ENCODE peak calls at places on chromosome 13, in seven cellular contexts. A, X, J, V, N, O and Z are unnamed samples.

GRCh38 chr13:107534548-107534947 is 680.8 kb downstream of the LIG4 start:
- DNase-seq in O (no peak), V (no peak), N (no peak), A (peak), J (no peak), X (no peak), Z (no peak)

GRCh38 chr13:37954191-37954590 is 84.6 kb upstream of the TRPC4 start:
- DNase-seq in A (no peak), N (no peak), V (no peak), J (no peak), O (no peak), X (no peak), Z (no peak)

GRCh38 chr13:38872693-38873092 is 117.9 kb downstream of the STOML3 start:
- DNase-seq in V (no peak), O (peak), A (peak), X (peak), J (no peak), N (peak), Z (peak)

GRCh38 chr13:36362251-36362650 is 16.1 kb upstream of the SPART start:
- DNase-seq in N (no peak), X (no peak), A (peak), O (no peak), V (no peak), J (no peak), Z (no peak)

GRCh38 chr13:64928704-64929499 is 2301.2 kb downstream of the PCDH9 start:
- DNase-seq in N (peak), V (no peak), J (no peak), O (no peak), X (no peak), A (peak), Z (no peak)

GRCh38 chr13:59229401-59229800 is 934.3 kb downstream of the DIAPH3 start:
- DNase-seq in V (no peak), J (no peak), N (no peak), O (no peak), A (no peak), X (no peak), Z (no peak)

GRCh38 chr13:109281823-109282239 is 504.6 kb downstream of the IRS2 start:
- DNase-seq in X (no peak), A (no peak), V (no peak), N (no peak), O (no peak), J (no peak), Z (no peak)

GRCh38 chr13:98109226-98109625 is 33.7 kb upstream of the FARP1 start:
- DNase-seq in J (no peak), N (no peak), V (no peak), O (no peak), A (no peak), X (no peak), Z (no peak)

GRCh38 chr13:47672245-47672975 is 328.7 kb downstream of the SUCLA2 start:
- DNase-seq in A (peak), V (no peak), J (no peak), X (no peak), N (no peak), O (no peak), Z (no peak)

DNA sequence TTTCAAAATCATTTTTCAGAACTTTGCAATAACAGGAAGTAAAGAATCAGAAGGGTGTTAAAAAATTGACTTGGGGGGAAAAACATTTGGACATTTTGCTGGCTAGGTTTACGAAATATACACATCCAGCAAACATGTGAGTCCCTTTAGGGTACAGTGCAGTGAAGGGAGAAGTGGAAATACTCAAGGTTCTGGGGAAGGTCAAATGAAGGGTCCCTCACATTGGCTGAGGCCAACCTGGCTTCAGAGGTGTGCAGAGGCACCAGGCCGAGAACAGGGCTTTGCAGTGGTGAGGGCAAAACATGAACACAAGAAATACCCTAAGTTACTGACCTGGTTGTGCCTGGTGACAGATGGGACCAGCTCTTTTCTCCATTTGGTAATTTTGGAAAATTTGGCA is 1.6 kb upstream of the UPF3A start:
- DNase-seq in A (no peak), J (no peak), X (no peak), V (no peak), O (no peak), N (no peak), Z (no peak)
- H3K4me3 ChIP-seq in A (no peak), J (no peak), X (no peak), V (no peak), O (no peak), N (no peak), Z (no peak)

GRCh38 chr13:91744284-91744683 is 345.9 kb downstream of the GPC5 start:
- DNase-seq in V (no peak), J (no peak), O (no peak), A (no peak), N (no peak), X (no peak), Z (no peak)
- H3K4me3 ChIP-seq in V (no peak), J (no peak), O (no peak), A (no peak), N (no peak), X (no peak), Z (no peak)

GRCh38 chr13:54029720-54030119 is 1001.1 kb downstream of the OLFM4 start:
- DNase-seq in O (no peak), X (no peak), V (no peak), A (no peak), N (no peak), J (no peak), Z (no peak)
- H3K4me3 ChIP-seq in O (no peak), X (no peak), V (no peak), A (no peak), N (no peak), J (no peak), Z (no peak)

GRCh38 chr13:111183087-111183645 is 68.1 kb downstream of the ARHGEF7 start:
- DNase-seq in J (no peak), A (no peak), N (no peak), X (no peak), V (no peak), O (no peak), Z (no peak)
- H3K4me3 ChIP-seq in J (no peak), A (no peak), N (no peak), X (no peak), V (no peak), O (no peak), Z (no peak)

GRCh38 chr13:60268203-60268555 is 104.5 kb upstream of the DIAPH3 start:
- DNase-seq in V (no peak), N (no peak), A (no peak), X (no peak), J (no peak), O (no peak), Z (no peak)
- H3K4me3 ChIP-seq in V (peak), N (peak), A (peak), X (no peak), J (no peak), O (peak), Z (peak)

DNA sequence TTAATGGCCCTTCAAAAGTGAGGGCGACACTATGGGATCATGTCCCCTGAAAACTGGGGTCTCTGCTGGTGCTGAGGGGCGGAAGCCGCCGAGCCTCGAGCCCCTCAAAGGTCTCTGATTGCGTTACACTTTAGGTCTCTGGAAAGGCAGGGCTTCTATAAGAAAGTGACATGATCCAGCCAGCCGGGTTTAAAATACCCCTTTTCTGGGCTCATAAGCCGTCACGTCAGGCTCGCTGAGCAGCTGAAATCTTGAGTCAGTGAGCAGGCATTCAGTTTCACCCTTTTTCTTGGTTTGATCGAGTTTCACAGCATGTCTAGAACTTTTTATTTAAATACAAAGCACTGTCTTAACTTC is 600 bp upstream of the HMGB1 start:
- DNase-seq in X (no peak), A (peak), N (peak), V (no peak), J (no peak), O (peak), Z (peak)
- H3K4me3 ChIP-seq in X (no peak), A (peak), N (no peak), V (no peak), J (no peak), O (peak), Z (peak)